ENCODE peak calls at places on chromosomes 13 and 19, in eight cellular contexts. E, L, F, W, M, N, D and T are unnamed samples.

GRCh38 chr19:54179921-54180452 is 7.0 kb upstream of the TMC4 start:
- DNase-seq in W (no peak), D (no peak), E (peak; percentile 98), L (no peak), M (peak; percentile 95), N (peak; percentile 59), F (peak; percentile 26), T (no peak)

GRCh38 chr19:14516746-14517438 is 1.3 kb downstream of the DNAJB1 start:
- DNase-seq in D (peak; percentile 42), N (no peak), M (no peak), L (no peak), W (no peak), E (no peak), F (peak; percentile 38), T (no peak)

GRCh38 chr19:41753159-41753558 is 2.2 kb upstream of the CEACAM6 start:
- DNase-seq in M (peak; percentile 46), F (no peak), E (peak; percentile 54), W (peak; percentile 77), D (peak; percentile 69), N (no peak), L (peak; percentile 83), T (peak; percentile 52)

GRCh38 chr19:5775668-5776309 is 8.8 kb downstream of the PRR22 start:
- DNase-seq in E (no peak), W (no peak), F (no peak), L (no peak), D (no peak), N (no peak), M (no peak), T (no peak)

GRCh38 chr13:100633461-100633860 is 41.1 kb downstream of the TMTC4 start:
- DNase-seq in M (no peak), W (no peak), F (no peak), N (no peak), E (no peak), D (no peak), L (no peak), T (no peak)

GRCh38 chr19:55362174-55362989 is 678 bp downstream of the GARIN5B start:
- DNase-seq in M (no peak), W (no peak), F (no peak), E (no peak), D (no peak), N (no peak), L (no peak), T (no peak)

GRCh38 chr19:30269638-30270037 is 102.5 kb upstream of the ZNF536 start:
- DNase-seq in M (no peak), D (no peak), E (no peak), F (no peak), W (no peak), L (no peak), N (no peak), T (no peak)

GRCh38 chr19:4866595-4867424 is 657 bp downstream of the PLIN3 start:
- DNase-seq in M (no peak), N (no peak), E (peak; percentile 46), F (no peak), W (peak; percentile 52), D (peak; percentile 44), L (peak; percentile 23), T (peak; percentile 34)

GRCh38 chr19:46903458-46903857 is 42.7 kb downstream of the ARHGAP35 start:
- DNase-seq in N (no peak), W (no peak), M (no peak), F (no peak), D (no peak), E (no peak), L (no peak), T (no peak)

GRCh38 chr19:1250374-1251232 is 2.2 kb downstream of the MIDN start:
- DNase-seq in L (no peak), M (no peak), D (peak; percentile 82), E (no peak), F (peak; percentile 70), W (peak; percentile 72), N (peak; percentile 67), T (no peak)

GRCh38 chr19:13022111-13022858 is 27.0 kb downstream of the NFIX start:
- DNase-seq in E (no peak), D (no peak), L (no peak), M (no peak), F (no peak), N (no peak), W (no peak), T (no peak)

GRCh38 chr13:41458187-41458938 is 1.0 kb downstream of the RGCC start:
- DNase-seq in D (peak; percentile 65), E (peak; percentile 39), W (peak; percentile 53), M (no peak), L (no peak), N (no peak), F (no peak), T (peak; percentile 56)

GRCh38 chr13:94479559-94480095 is at the start of gene DCT:
- DNase-seq in E (peak; percentile 6), M (no peak), W (no peak), F (no peak), N (no peak), L (no peak), D (no peak), T (no peak)

GRCh38 chr19:43618921-43619261 is 538 bp downstream of the ZNF428 start:
- DNase-seq in F (peak; percentile 56), M (peak; percentile 31), W (peak; percentile 36), L (peak; percentile 40), N (no peak), D (no peak), E (no peak), T (no peak)

GRCh38 chr19:29129148-29129547 is 83.8 kb downstream of the UQCRFS1 start:
- DNase-seq in F (no peak), D (no peak), N (no peak), M (no peak), L (no peak), W (no peak), E (no peak), T (no peak)

GRCh38 chr19:40236366-40236765 is 9.9 kb upstream of the CCNP start:
- DNase-seq in L (no peak), E (no peak), D (no peak), F (no peak), W (no peak), N (no peak), M (no peak), T (no peak)

GRCh38 chr19:18646535-18647370 is 9.9 kb downstream of the KLHL26 start:
- DNase-seq in W (no peak), D (no peak), N (no peak), L (no peak), F (no peak), M (no peak), E (no peak), T (no peak)

GRCh38 chr13:20869540-20869939 is 33.0 kb downstream of the XPO4 start:
- DNase-seq in F (no peak), W (no peak), D (no peak), L (no peak), M (no peak), E (no peak), N (no peak), T (no peak)

GRCh38 chr13:48233097-48233885 is at the start of gene ITM2B:
- DNase-seq in L (peak; percentile 43), E (peak; percentile 76), M (peak; percentile 42), F (peak; percentile 76), W (peak; percentile 54), D (peak; percentile 77), N (peak; percentile 55), T (peak; percentile 50)

GRCh38 chr19:3407556-3408516 is 41.5 kb downstream of the NFIC start:
- DNase-seq in W (no peak), L (no peak), M (no peak), F (no peak), D (no peak), N (no peak), E (no peak), T (no peak)